ENCODE peak calls at places on chromosomes 1 and 21, in six cellular contexts. One of them, this sample, is unnamed.

GRCh38 chr1:48222501-48223242 is at the start of gene SLC5A9:
- DNase-seq in endothelial cell: no peak
- DNase-seq in cardiac fibroblast: no peak
- DNase-seq in Daoy: no peak
- DNase-seq in CD8-positive, alpha-beta T cell: no peak
- DNase-seq in NCI-H1092 treated with DMSO at 0.1 percent for 48 hours: no peak
- DNase-seq in this sample: no peak

GRCh38 chr1:168243636-168244212 is 17.9 kb downstream of the SFT2D2 start:
- DNase-seq in cardiac fibroblast: no peak
- DNase-seq in CD8-positive, alpha-beta T cell: no peak
- DNase-seq in endothelial cell: no peak
- DNase-seq in Daoy: no peak
- DNase-seq in NCI-H1092 treated with DMSO at 0.1 percent for 48 hours: no peak
- DNase-seq in this sample: no peak

GRCh38 chr21:18350216-18350615 is 53.4 kb downstream of the TMPRSS15 start:
- DNase-seq in cardiac fibroblast: no peak
- DNase-seq in endothelial cell: no peak
- DNase-seq in CD8-positive, alpha-beta T cell: no peak
- DNase-seq in NCI-H1092 treated with DMSO at 0.1 percent for 48 hours: no peak
- DNase-seq in Daoy: no peak
- DNase-seq in this sample: no peak

GRCh38 chr1:112710586-112710985 is 3.7 kb upstream of the RHOC start:
- DNase-seq in CD8-positive, alpha-beta T cell: no peak
- DNase-seq in NCI-H1092 treated with DMSO at 0.1 percent for 48 hours: no peak
- DNase-seq in Daoy: no peak
- DNase-seq in cardiac fibroblast: no peak
- DNase-seq in endothelial cell: no peak
- DNase-seq in this sample: no peak

GRCh38 chr1:207913951-207914350 is 3.0 kb upstream of the CD34 start:
- DNase-seq in endothelial cell: no peak
- DNase-seq in NCI-H1092 treated with DMSO at 0.1 percent for 48 hours: no peak
- DNase-seq in CD8-positive, alpha-beta T cell: no peak
- DNase-seq in cardiac fibroblast: no peak
- DNase-seq in Daoy: no peak
- DNase-seq in this sample: no peak

GRCh38 chr21:16250282-16250681 is 520.5 kb downstream of the USP25 start:
- DNase-seq in Daoy: no peak
- DNase-seq in CD8-positive, alpha-beta T cell: no peak
- DNase-seq in cardiac fibroblast: no peak
- DNase-seq in NCI-H1092 treated with DMSO at 0.1 percent for 48 hours: no peak
- DNase-seq in endothelial cell: no peak
- DNase-seq in this sample: no peak

GRCh38 chr1:68347415-68347814 is 102.3 kb downstream of the RPE65 start:
- DNase-seq in cardiac fibroblast: no peak
- DNase-seq in CD8-positive, alpha-beta T cell: no peak
- DNase-seq in NCI-H1092 treated with DMSO at 0.1 percent for 48 hours: no peak
- DNase-seq in endothelial cell: no peak
- DNase-seq in Daoy: no peak
- DNase-seq in this sample: no peak

GRCh38 chr1:33120436-33121231 is 39.7 kb downstream of the AZIN2 start:
- DNase-seq in CD8-positive, alpha-beta T cell: no peak
- DNase-seq in cardiac fibroblast: no peak
- DNase-seq in endothelial cell: no peak
- DNase-seq in NCI-H1092 treated with DMSO at 0.1 percent for 48 hours: no peak
- DNase-seq in Daoy: peak; percentile 43
- DNase-seq in this sample: no peak

GRCh38 chr1:51875836-51876235 is 2.7 kb downstream of the NRDC start:
- DNase-seq in Daoy: no peak
- DNase-seq in endothelial cell: no peak
- DNase-seq in cardiac fibroblast: no peak
- DNase-seq in NCI-H1092 treated with DMSO at 0.1 percent for 48 hours: no peak
- DNase-seq in CD8-positive, alpha-beta T cell: no peak
- DNase-seq in this sample: no peak

GRCh38 chr1:201015551-201016091 is 7.9 kb downstream of the KIF21B start:
- DNase-seq in CD8-positive, alpha-beta T cell: no peak
- DNase-seq in Daoy: peak; percentile 66
- DNase-seq in cardiac fibroblast: no peak
- DNase-seq in endothelial cell: no peak
- DNase-seq in NCI-H1092 treated with DMSO at 0.1 percent for 48 hours: no peak
- DNase-seq in this sample: no peak